ENCODE peak calls at places on chromosome 6, in eight cellular contexts. Z, B, V, Y, S, G, Q and O are unnamed samples.

GRCh38 chr6:88548891-88549505 is 382.9 kb upstream of the CNR1 start:
- DNase-seq in Z (no peak), B (no peak), V (no peak), Y (no peak), S (no peak), G (no peak), Q (no peak), O (no peak)

GRCh38 chr6:105993769-105994521 is 92.2 kb upstream of the PRDM1 start:
- DNase-seq in Z (peak; percentile 72), B (peak; percentile 90), V (no peak), Y (no peak), S (no peak), G (peak; percentile 69), Q (peak; percentile 22), O (no peak)

GRCh38 chr6:151658091-151658490 is 149.4 kb upstream of the ESR1 start:
- DNase-seq in Z (no peak), B (no peak), V (no peak), Y (no peak), S (no peak), G (no peak), Q (no peak), O (no peak)

GRCh38 chr6:43076093-43076927 is at the start of gene PTK7:
- DNase-seq in Z (no peak), B (peak; percentile 48), V (no peak), Y (no peak), S (peak; percentile 70), G (no peak), Q (peak; percentile 25), O (no peak)

GRCh38 chr6:16244869-16245451 is 6.6 kb downstream of the GMPR start:
- DNase-seq in Z (no peak), B (no peak), V (no peak), Y (no peak), S (no peak), G (no peak), Q (no peak), O (no peak)

GRCh38 chr6:98574991-98575390 is 259.4 kb upstream of the POU3F2 start:
- DNase-seq in Z (no peak), B (no peak), V (no peak), Y (no peak), S (no peak), G (no peak), Q (no peak), O (no peak)

GRCh38 chr6:119207973-119208725 is 129.7 kb upstream of the FAM184A start:
- DNase-seq in Z (no peak), B (peak; percentile 9), V (no peak), Y (no peak), S (no peak), G (no peak), Q (no peak), O (no peak)

GRCh38 chr6:148999501-148999900 is 252.7 kb downstream of the UST start:
- DNase-seq in Z (no peak), B (no peak), V (no peak), Y (no peak), S (no peak), G (no peak), Q (no peak), O (no peak)

GRCh38 chr6:83514877-83515466 is 2.6 kb downstream of the PRSS35 start:
- DNase-seq in Z (no peak), B (peak; percentile 71), V (no peak), Y (no peak), S (no peak), G (no peak), Q (no peak), O (no peak)

GRCh38 chr6:87623248-87623647 is 33.3 kb downstream of the ORC3 start:
- DNase-seq in Z (no peak), B (no peak), V (peak; percentile 13), Y (no peak), S (no peak), G (no peak), Q (no peak), O (no peak)

GRCh38 chr6:5536644-5537043 is 275.3 kb downstream of the FARS2 start:
- DNase-seq in Z (no peak), B (no peak), V (no peak), Y (no peak), S (no peak), G (no peak), Q (no peak), O (no peak)

GRCh38 chr6:3419624-3420272 is 37.1 kb downstream of the SLC22A23 start:
- DNase-seq in Z (no peak), B (no peak), V (no peak), Y (no peak), S (no peak), G (no peak), Q (no peak), O (no peak)

GRCh38 chr6:163759542-163759941 is 345.0 kb downstream of the QKI start:
- DNase-seq in Z (no peak), B (no peak), V (no peak), Y (no peak), S (no peak), G (no peak), Q (no peak), O (no peak)

GRCh38 chr6:30612687-30613248 is 4.3 kb downstream of the PPP1R10 start:
- DNase-seq in Z (no peak), B (no peak), V (no peak), Y (no peak), S (no peak), G (no peak), Q (no peak), O (no peak)

GRCh38 chr6:34912715-34913464 is 23.8 kb downstream of the ANKS1A start:
- DNase-seq in Z (no peak), B (peak; percentile 69), V (no peak), Y (no peak), S (no peak), G (no peak), Q (peak; percentile 6), O (no peak)

GRCh38 chr6:33745558-33745957 is 1.1 kb downstream of the IP6K3 start:
- DNase-seq in Z (peak; percentile 34), B (no peak), V (no peak), Y (no peak), S (no peak), G (no peak), Q (no peak), O (no peak)

GRCh38 chr6:21907291-21907690 is 313.7 kb downstream of the SOX4 start:
- DNase-seq in Z (no peak), B (no peak), V (no peak), Y (no peak), S (no peak), G (no peak), Q (no peak), O (no peak)

GRCh38 chr6:129667621-129668020 is 42.4 kb downstream of the ARHGAP18 start:
- DNase-seq in Z (no peak), B (no peak), V (no peak), Y (no peak), S (no peak), G (no peak), Q (no peak), O (no peak)

GRCh38 chr6:11712760-11713159 is 65.8 kb downstream of the ADTRP start:
- DNase-seq in Z (no peak), B (no peak), V (no peak), Y (no peak), S (no peak), G (no peak), Q (no peak), O (peak; percentile 33)

GRCh38 chr6:64266351-64266821 is 630.8 kb downstream of the PHF3 start:
- DNase-seq in Z (no peak), B (no peak), V (no peak), Y (no peak), S (no peak), G (no peak), Q (no peak), O (no peak)

GRCh38 chr6:27205375-27206278 is 41.9 kb upstream of the PRSS16 start:
- DNase-seq in Z (no peak), B (no peak), V (no peak), Y (no peak), S (no peak), G (no peak), Q (no peak), O (no peak)

GRCh38 chr6:145756170-145756662 is 20.9 kb upstream of the EPM2A start:
- DNase-seq in Z (peak; percentile 69), B (peak; percentile 35), V (no peak), Y (no peak), S (no peak), G (no peak), Q (no peak), O (no peak)

GRCh38 chr6:132789398-132789780 is 9.0 kb downstream of the SLC18B1 start:
- DNase-seq in Z (no peak), B (no peak), V (no peak), Y (no peak), S (no peak), G (no peak), Q (no peak), O (no peak)

GRCh38 chr6:68911811-68912210 is 276.7 kb downstream of the ADGRB3 start:
- DNase-seq in Z (no peak), B (no peak), V (no peak), Y (no peak), S (no peak), G (no peak), Q (no peak), O (no peak)

GRCh38 chr6:168985705-168986104 is 267.9 kb downstream of the THBS2 start:
- DNase-seq in Z (no peak), B (no peak), V (no peak), Y (no peak), S (no peak), G (no peak), Q (no peak), O (no peak)

GRCh38 chr6:41191569-41191968 is 9.4 kb downstream of the TREML2 start:
- DNase-seq in Z (peak; percentile 74), B (peak; percentile 57), V (no peak), Y (no peak), S (no peak), G (no peak), Q (peak; percentile 28), O (no peak)

GRCh38 chr6:30061766-30062458 is 847 bp downstream of the POLR1H start:
- DNase-seq in Z (no peak), B (peak; percentile 66), V (no peak), Y (no peak), S (no peak), G (no peak), Q (no peak), O (no peak)

GRCh38 chr6:44253307-44254101 is 3.8 kb downstream of the SLC35B2 start:
- DNase-seq in Z (no peak), B (peak; percentile 77), V (no peak), Y (no peak), S (no peak), G (no peak), Q (no peak), O (no peak)

GRCh38 chr6:53794720-53795253 is at the start of gene LRRC1:
- DNase-seq in Z (peak; percentile 95), B (peak; percentile 93), V (peak; percentile 80), Y (peak; percentile 70), S (peak; percentile 80), G (peak; percentile 96), Q (peak; percentile 80), O (no peak)

GRCh38 chr6:168133186-168133585 is 54.2 kb upstream of the FRMD1 start:
- DNase-seq in Z (no peak), B (no peak), V (no peak), Y (no peak), S (no peak), G (peak; percentile 64), Q (no peak), O (no peak)